ENCODE peak calls at places on chromosomes 7 and 10, in ten cellular contexts. L is upper lobe of left lung, D is body of pancreas, C is HCT116, P is esophagus squamous epithelium, O is A549, Y is tibial nerve, W is K562, K is Peyer's patch, M is ovary. V is an unnamed sample. For H3K4me1, the result is how much of the 10 kb centered on the place peaks cover.

GRCh38 chr10:22318772-22319171 is 2.1 kb upstream of the BMI1 start:
- DNase-seq in C (no peak), Y (no peak), O (no peak), W (no peak), P (no peak), M (no peak), D (no peak), K (no peak), L (no peak), V (no peak)

GRCh38 chr7:96547371-96547811 is 162.3 kb downstream of the SEM1 start:
- DNase-seq in C (no peak), P (no peak), D (no peak), O (no peak), M (no peak), L (no peak), W (no peak), K (no peak), Y (no peak), V (no peak)

GRCh38 chr10:69446650-69447151 is 4.6 kb upstream of the TSPAN15 start:
- DNase-seq in D (no peak), P (no peak), W (no peak), O (peak), C (peak), L (no peak), M (no peak), Y (no peak), K (no peak), V (peak)

GRCh38 chr7:132049462-132050304 is 493.3 kb upstream of the PODXL start:
- DNase-seq in D (peak), K (peak), M (no peak), W (peak), L (no peak), Y (no peak), C (peak), P (no peak), O (peak), V (no peak)

GRCh38 chr7:155753446-155753965 is 58.8 kb downstream of the SHH start:
- DNase-seq in W (no peak), M (no peak), L (no peak), Y (no peak), P (no peak), D (no peak), O (no peak), K (no peak), C (no peak), V (no peak)

GRCh38 chr10:124688889-124689670 is 55.1 kb downstream of the FAM53B start:
- DNase-seq in K (no peak), Y (no peak), L (no peak), D (no peak), O (no peak), W (peak), M (no peak), C (no peak), P (no peak), V (no peak)

GRCh38 chr7:30969604-30969970 is 5.8 kb downstream of the GHRHR start:
- DNase-seq in Y (no peak), P (no peak), M (no peak), W (no peak), D (no peak), O (no peak), C (no peak), L (no peak), K (no peak), V (no peak)

GRCh38 chr10:98055875-98056516 is 25.6 kb upstream of the CRTAC1 start:
- DNase-seq in Y (no peak), C (no peak), D (no peak), L (no peak), W (peak), K (no peak), P (no peak), O (no peak), M (no peak), V (no peak)

GRCh38 chr7:102271158-102271798 is 15.4 kb upstream of the SH2B2 start:
- DNase-seq in P (no peak), O (no peak), L (no peak), K (no peak), C (no peak), M (no peak), Y (no peak), W (no peak), D (no peak), V (no peak)

GRCh38 chr10:182441-183201 is 47.4 kb downstream of the ZMYND11 start:
- DNase-seq in Y (no peak), P (no peak), K (no peak), D (no peak), O (no peak), M (no peak), L (no peak), C (no peak), W (no peak), V (no peak)

GRCh38 chr7:159066816-159067601 is 77.7 kb downstream of the VIPR2 start:
- DNase-seq in Y (no peak), K (no peak), M (no peak), L (no peak), C (no peak), D (no peak), W (no peak), O (no peak), P (no peak), V (no peak)

GRCh38 chr7:159068893-159069448 is 75.7 kb downstream of the VIPR2 start:
- DNase-seq in Y (no peak), C (no peak), M (no peak), K (no peak), P (no peak), W (no peak), L (no peak), O (no peak), D (no peak), V (no peak)

GRCh38 chr7:159070422-159071148 is 74.1 kb downstream of the VIPR2 start:
- DNase-seq in L (no peak), W (no peak), C (no peak), K (no peak), P (no peak), Y (no peak), M (no peak), D (no peak), O (no peak), V (no peak)

GRCh38 chr7:159067870-159068787 is 76.5 kb downstream of the VIPR2 start:
- DNase-seq in Y (peak), C (no peak), P (no peak), O (no peak), M (peak), L (no peak), D (peak), W (peak), K (no peak), V (no peak)

GRCh38 chr7:159071260-159071659 is 73.4 kb downstream of the VIPR2 start:
- DNase-seq in P (no peak), C (no peak), O (no peak), L (no peak), M (no peak), W (no peak), K (no peak), Y (no peak), D (no peak), V (no peak)
- H3K4me1 ChIP-seq in P (under half), C (under half), O (under half), L (under half), M (under half), W (under half), K (under half), Y (under half), D (under half), V (under half)

DNA sequence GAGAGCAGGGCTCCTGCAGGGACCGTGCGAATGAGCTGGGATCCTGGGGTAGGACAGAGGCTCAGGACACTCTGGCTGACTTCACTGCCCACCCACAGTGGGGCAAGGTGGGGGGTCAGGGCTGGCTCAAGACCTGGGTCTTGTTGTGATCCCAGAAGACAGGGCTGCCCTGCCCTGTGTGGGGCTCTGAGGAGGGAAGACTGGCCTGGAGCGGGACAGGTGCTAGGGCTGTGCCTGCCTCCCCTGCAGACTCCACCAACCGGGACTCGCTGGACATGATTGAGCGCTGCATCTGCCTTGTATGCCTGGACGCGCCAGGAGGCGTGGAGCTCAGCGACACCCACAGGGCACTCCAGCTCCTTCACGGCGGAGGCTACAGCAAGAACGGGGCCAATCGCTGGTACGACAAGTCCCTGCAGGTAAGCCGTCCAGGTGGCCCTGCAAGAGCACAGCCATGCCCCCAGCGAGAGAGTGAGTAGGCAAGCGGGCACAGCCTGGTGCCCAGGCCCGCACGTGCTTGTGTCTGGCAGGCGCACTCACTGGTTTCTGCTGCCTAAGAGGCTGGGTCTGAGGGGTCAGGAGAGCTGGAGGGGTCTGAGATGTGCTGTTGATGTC is 32.5 kb downstream of the CHAT start:
- DNase-seq in O (no peak), M (peak), D (no peak), L (no peak), K (no peak), Y (no peak), P (no peak), C (no peak), W (no peak), V (no peak)
- TF ChIP-seq POLR2A in O (no peak), M (no peak), D (no peak), L (no peak), K (no peak), Y (no peak), P (no peak), C (no peak), W (no peak), V (no peak)

GRCh38 chr7:128741491-128741890 is 2.3 kb downstream of the CALU start:
- DNase-seq in M (no peak), Y (no peak), C (no peak), D (no peak), L (no peak), K (no peak), O (no peak), W (no peak), P (no peak), V (no peak)

GRCh38 chr7:128744366-128744905 is 5.3 kb downstream of the CALU start:
- DNase-seq in P (no peak), D (no peak), C (no peak), W (no peak), O (no peak), Y (no peak), M (no peak), L (no peak), K (no peak), V (no peak)

GRCh38 chr7:128740996-128741395 is 1.8 kb downstream of the CALU start:
- DNase-seq in D (peak), W (no peak), K (no peak), C (no peak), P (no peak), Y (no peak), O (no peak), M (no peak), L (no peak), V (no peak)

GRCh38 chr7:128742206-128742605 is 3.0 kb downstream of the CALU start:
- DNase-seq in D (no peak), O (no peak), P (no peak), L (no peak), K (no peak), M (no peak), C (no peak), W (no peak), Y (no peak), V (no peak)

GRCh38 chr7:128743112-128743772 is 4.1 kb downstream of the CALU start:
- DNase-seq in O (no peak), K (no peak), P (no peak), Y (no peak), C (no peak), M (no peak), D (no peak), L (peak), W (no peak), V (no peak)
- H3K4me1 ChIP-seq in O (under half), K (under half), P (under half), Y (under half), C (under half), M (under half), D (half or more), L (under half), W (half or more), V (under half)

DNA sequence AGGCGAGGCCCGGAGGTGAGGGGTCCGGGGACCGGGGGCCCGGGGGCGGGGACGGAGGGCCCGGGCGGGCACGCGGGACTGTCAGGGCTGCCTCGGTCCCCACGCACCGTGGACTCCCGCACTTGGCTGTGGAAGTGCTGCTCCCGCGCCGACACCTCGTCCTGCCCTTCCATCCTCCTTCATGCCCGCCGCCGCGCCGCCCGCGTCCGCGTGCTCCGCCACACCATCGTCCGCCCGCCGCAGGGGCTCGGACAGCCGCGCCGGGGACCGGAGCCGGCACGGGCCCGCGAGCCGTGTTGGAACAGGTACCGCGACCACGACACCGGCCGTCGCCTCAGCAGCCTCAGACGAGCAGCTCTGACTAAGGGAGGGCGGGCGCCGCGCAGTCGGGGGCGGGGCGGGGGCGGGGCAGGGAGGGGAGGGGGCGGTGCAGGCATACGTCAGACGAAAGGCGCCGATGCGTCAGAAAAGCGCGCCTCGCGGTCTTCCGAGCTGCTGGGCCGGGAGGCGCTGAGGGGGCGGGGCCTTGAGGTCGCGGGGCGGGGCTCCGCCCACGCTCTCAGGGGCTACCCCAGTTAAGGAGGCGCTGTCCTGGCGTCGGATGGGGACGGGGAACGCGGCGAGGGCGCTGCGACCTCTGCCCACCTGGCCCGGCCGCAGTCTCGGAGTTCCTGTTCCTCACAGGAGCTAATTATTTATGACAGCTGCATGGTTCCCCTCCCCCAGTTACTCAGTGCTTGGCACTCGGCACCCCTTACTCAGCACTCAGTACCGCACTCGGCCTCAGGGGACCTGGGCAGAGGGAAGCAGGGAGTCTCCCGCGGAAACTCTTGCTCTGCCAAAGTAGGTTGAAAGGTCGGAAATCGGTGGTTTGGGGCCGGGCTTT is at the start of gene LMBR1:
- DNase-seq in P (peak), L (peak), C (peak), Y (peak), W (peak), K (peak), O (peak), D (peak), M (peak), V (peak)
- TF ChIP-seq POLR2A in P (peak), L (peak), C (peak), Y (peak), W (peak), K (peak), O (peak), D (peak), M (peak), V (peak)

DNA sequence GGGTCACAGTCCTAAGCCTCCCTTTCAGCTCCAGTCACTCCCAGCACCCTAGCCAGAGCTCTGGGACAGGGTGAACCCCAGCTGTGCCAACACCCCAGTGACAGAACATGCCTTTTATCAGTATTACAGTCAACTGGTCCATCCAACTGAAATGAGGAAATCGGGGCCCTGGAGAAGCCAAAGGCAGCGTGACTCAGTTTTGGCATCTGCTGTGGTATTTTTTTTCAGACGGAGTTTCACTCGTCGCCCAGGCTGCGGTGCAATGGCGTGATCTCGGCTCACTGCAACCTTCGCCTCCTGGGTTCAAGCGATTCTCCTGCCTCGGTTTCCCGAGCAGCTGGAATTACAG is 3.4 kb upstream of the CLDN15 start:
- DNase-seq in D (no peak), M (no peak), P (no peak), C (no peak), Y (no peak), O (no peak), K (peak), L (no peak), W (no peak), V (no peak)
- H3K4me1 ChIP-seq in D (half or more), M (under half), P (under half), C (under half), Y (under half), O (under half), K (under half), L (half or more), W (under half), V (under half)

GRCh38 chr10:50624866-50625491 is 1.2 kb upstream of the SGMS1 start:
- DNase-seq in K (peak), O (peak), C (peak), P (peak), D (peak), W (peak), L (peak), M (no peak), Y (peak), V (peak)
- TF ChIP-seq POLR2A in K (peak), O (peak), C (peak), P (peak), D (peak), W (peak), L (no peak), M (peak), Y (peak), V (no peak)

DNA sequence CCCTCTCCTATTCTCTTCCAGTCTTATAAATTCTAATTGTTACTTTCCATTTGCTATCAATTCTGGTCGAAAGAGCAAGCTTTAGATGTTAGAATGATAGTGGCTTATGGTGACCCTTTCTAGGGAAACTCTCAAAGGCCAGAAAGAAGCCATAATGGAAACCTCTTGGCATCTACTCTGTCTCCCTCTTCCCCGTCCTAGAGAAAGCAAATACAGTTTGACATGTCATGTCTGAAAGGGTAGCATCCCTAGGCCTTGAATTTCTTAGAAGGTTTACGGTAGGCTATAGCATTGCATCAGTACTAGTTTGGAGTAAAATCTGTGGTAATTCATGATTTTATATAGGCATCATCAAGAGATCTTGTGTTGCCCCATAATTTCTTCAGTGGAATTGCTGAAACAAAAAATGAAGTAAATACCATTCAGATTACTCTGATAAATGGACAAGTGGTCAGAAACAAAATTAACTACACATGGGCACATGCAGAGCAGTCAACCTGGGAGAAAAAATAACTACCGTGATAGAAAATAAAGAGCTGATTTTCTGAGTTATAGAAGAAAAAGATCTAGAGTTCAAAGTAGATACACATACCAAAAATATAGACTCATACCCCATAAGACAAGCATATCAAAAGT is 4.4 kb downstream of the PRKAR2B start:
- DNase-seq in C (no peak), L (no peak), M (no peak), D (no peak), O (no peak), P (no peak), W (no peak), K (no peak), Y (no peak), V (no peak)
- H3K4me1 ChIP-seq in C (under half), L (under half), M (under half), D (under half), O (under half), P (under half), W (under half), K (under half), Y (under half), V (under half)

DNA sequence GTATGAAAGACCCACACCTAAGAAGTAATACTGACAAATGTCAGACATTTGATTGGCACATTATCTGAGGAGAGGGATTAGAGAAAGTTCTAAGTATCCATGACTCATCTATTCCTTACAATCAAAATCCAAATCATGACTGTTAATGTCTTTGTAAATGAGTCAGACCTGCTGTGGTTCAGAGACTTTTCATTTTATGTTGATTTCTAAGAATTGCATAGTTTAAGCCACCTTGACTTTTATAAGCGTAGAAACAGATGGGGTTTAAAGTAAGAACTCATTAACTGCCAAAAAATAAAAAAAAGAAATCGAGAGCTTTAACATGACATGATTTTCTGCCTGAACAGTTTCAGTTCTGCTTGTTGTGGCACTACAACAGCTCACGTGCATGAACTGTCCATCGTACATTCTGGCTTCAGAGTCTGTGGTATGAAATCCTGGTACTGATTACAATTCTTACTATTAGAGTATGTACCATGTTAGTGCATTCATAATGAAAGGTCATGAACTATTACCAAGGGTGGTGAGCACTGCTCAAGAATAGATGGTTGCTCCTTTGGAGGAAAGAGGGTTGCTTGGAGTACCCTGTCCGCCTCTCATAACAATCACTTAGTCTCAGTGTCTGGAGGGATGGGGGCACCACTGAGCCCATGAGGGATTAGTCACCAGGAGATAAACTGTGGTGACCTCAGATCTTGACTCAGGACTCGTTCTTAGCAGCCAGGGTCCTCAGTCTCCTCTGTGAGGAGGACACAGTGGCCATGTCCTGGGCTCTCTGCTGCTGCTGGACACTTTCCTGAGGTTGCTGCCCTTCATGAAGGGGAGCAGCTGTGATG is 42.2 kb downstream of the ACSM6 start:
- DNase-seq in C (peak), D (no peak), L (no peak), K (no peak), W (no peak), P (no peak), Y (no peak), M (no peak), O (no peak), V (no peak)
- TF ChIP-seq POLR2A in C (no peak), D (no peak), L (no peak), K (no peak), W (no peak), P (no peak), Y (no peak), M (no peak), O (no peak), V (no peak)

DNA sequence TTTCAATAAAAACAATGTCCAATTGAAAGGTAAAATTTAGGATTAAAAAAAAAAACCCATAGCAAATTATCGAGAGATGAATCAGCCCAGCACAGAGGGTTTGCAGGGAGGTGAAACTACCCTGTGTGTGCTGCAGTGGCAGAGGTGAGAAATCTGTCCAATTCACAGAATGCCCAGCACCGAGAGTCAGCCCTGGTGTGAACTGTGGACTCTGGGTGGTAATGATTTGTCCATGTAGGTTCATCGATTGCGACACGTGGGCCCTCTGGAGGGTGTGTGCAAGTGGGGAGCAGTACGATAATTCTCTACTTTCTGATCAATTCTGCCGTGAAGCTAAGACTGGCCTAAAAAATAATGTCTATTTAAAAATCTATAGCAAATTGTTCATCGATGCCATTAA is 94.5 kb upstream of the PFKP start:
- DNase-seq in O (no peak), W (no peak), D (no peak), K (no peak), Y (no peak), P (no peak), C (no peak), M (no peak), L (no peak), V (no peak)
- H3K4me1 ChIP-seq in O (under half), W (under half), D (under half), K (under half), Y (under half), P (under half), C (under half), M (under half), L (under half), V (under half)

V was measured in prostate gland.